ENCODE peak calls at places on chromosome 2, in eight cellular contexts. R, U, C, D, X, S, A and W are unnamed samples.
A peak's percentile ranks its signal among the peaks of the same experiment; 100 is the strongest.

GRCh38 chr2:96427917-96428316 is 77.2 kb downstream of the NEURL3 start:
- DNase-seq in R (no peak), U (no peak), C (no peak), D (peak; percentile 44), X (no peak), S (no peak), A (peak; percentile 7), W (no peak)

GRCh38 chr2:219636941-219637841 is 9.8 kb downstream of the SLC4A3 start:
- DNase-seq in R (no peak), U (no peak), C (no peak), D (peak; percentile 7), X (no peak), S (no peak), A (no peak), W (no peak)

GRCh38 chr2:96523659-96524481 is 12.7 kb upstream of the ARID5A start:
- DNase-seq in R (no peak), U (no peak), C (no peak), D (peak; percentile 80), X (no peak), S (no peak), A (peak; percentile 54), W (no peak)

GRCh38 chr2:39325966-39326365 is 82.2 kb upstream of the CDKL4 start:
- DNase-seq in R (no peak), U (no peak), C (no peak), D (no peak), X (no peak), S (no peak), A (no peak), W (no peak)

GRCh38 chr2:210961249-210961648 is 404.9 kb downstream of the CPS1 start:
- DNase-seq in R (no peak), U (no peak), C (no peak), D (no peak), X (no peak), S (no peak), A (no peak), W (no peak)

GRCh38 chr2:112674229-112674628 is 28.5 kb downstream of the SLC20A1 start:
- DNase-seq in R (peak; percentile 76), U (no peak), C (no peak), D (no peak), X (no peak), S (no peak), A (peak; percentile 56), W (peak; percentile 3)

GRCh38 chr2:134148843-134149472 is 104.9 kb upstream of the MGAT5 start:
- DNase-seq in R (no peak), U (no peak), C (no peak), D (no peak), X (no peak), S (no peak), A (no peak), W (no peak)

GRCh38 chr2:9113262-9113661 is 93.3 kb upstream of the ASAP2 start:
- DNase-seq in R (no peak), U (no peak), C (no peak), D (no peak), X (no peak), S (no peak), A (no peak), W (no peak)

GRCh38 chr2:10283106-10284062 is 19.3 kb upstream of the HPCAL1 start:
- DNase-seq in R (no peak), U (no peak), C (no peak), D (peak; percentile 95), X (no peak), S (no peak), A (peak; percentile 61), W (no peak)

GRCh38 chr2:4408311-4408710 is 704.9 kb downstream of the DCDC2C start:
- DNase-seq in R (no peak), U (no peak), C (no peak), D (no peak), X (no peak), S (no peak), A (no peak), W (no peak)

GRCh38 chr2:12619975-12620374 is 96.8 kb upstream of the TRIB2 start:
- DNase-seq in R (no peak), U (no peak), C (no peak), D (peak; percentile 83), X (no peak), S (no peak), A (peak; percentile 92), W (no peak)

GRCh38 chr2:161420406-161421025 is 4.4 kb downstream of the TBR1 start:
- DNase-seq in R (no peak), U (no peak), C (no peak), D (no peak), X (no peak), S (no peak), A (no peak), W (no peak)

GRCh38 chr2:140247451-140248205 is 1467.4 kb upstream of the NXPH2 start:
- DNase-seq in R (no peak), U (no peak), C (no peak), D (no peak), X (no peak), S (no peak), A (peak; percentile 70), W (no peak)

GRCh38 chr2:126642031-126642430 is 13.9 kb upstream of the GYPC start:
- DNase-seq in R (no peak), U (no peak), C (no peak), D (no peak), X (no peak), S (no peak), A (no peak), W (no peak)

GRCh38 chr2:104977958-104978357 is 59.9 kb upstream of the MRPS9 start:
- DNase-seq in R (no peak), U (no peak), C (no peak), D (no peak), X (no peak), S (no peak), A (no peak), W (no peak)